ENCODE peak calls at places on chromosomes 3 and 15, in six cellular contexts. One of them, this sample, is unnamed.

GRCh38 chr3:187743195-187744141 is 1.8 kb downstream of the BCL6 start:
- DNase-seq in tibial artery: peak
- DNase-seq in kidney: peak
- DNase-seq in GM13976: no peak
- DNase-seq in Calu3: peak
- DNase-seq in upper lobe of right lung: peak
- DNase-seq in this sample: no peak

GRCh38 chr3:157327018-157327417 is 109.6 kb upstream of the PTX3 start:
- DNase-seq in kidney: no peak
- DNase-seq in GM13976: no peak
- DNase-seq in Calu3: no peak
- DNase-seq in tibial artery: no peak
- DNase-seq in upper lobe of right lung: no peak
- DNase-seq in this sample: no peak

GRCh38 chr15:84892786-84893307 is 8.4 kb downstream of the SLC28A1 start:
- DNase-seq in Calu3: no peak
- DNase-seq in GM13976: no peak
- DNase-seq in kidney: no peak
- DNase-seq in upper lobe of right lung: no peak
- DNase-seq in tibial artery: no peak
- DNase-seq in this sample: no peak

GRCh38 chr15:40075298-40076044 is 33.2 kb downstream of the BMF start:
- DNase-seq in Calu3: no peak
- DNase-seq in GM13976: no peak
- DNase-seq in upper lobe of right lung: peak
- DNase-seq in tibial artery: no peak
- DNase-seq in kidney: no peak
- DNase-seq in this sample: no peak

GRCh38 chr3:2896281-2896967 is 213.8 kb downstream of the IL5RA start:
- DNase-seq in tibial artery: no peak
- DNase-seq in kidney: no peak
- DNase-seq in GM13976: no peak
- DNase-seq in Calu3: no peak
- DNase-seq in upper lobe of right lung: no peak
- DNase-seq in this sample: no peak

GRCh38 chr3:154971771-154972326 is 108.3 kb upstream of the MME start:
- DNase-seq in Calu3: no peak
- DNase-seq in tibial artery: no peak
- DNase-seq in upper lobe of right lung: no peak
- DNase-seq in kidney: no peak
- DNase-seq in GM13976: no peak
- DNase-seq in this sample: no peak

GRCh38 chr3:57068437-57069089 is 8.1 kb downstream of the SPATA12 start:
- DNase-seq in GM13976: peak
- DNase-seq in kidney: peak
- DNase-seq in upper lobe of right lung: no peak
- DNase-seq in tibial artery: peak
- DNase-seq in Calu3: peak
- DNase-seq in this sample: peak

GRCh38 chr3:69848113-69848512 is 108.8 kb downstream of the MITF start:
- DNase-seq in GM13976: no peak
- DNase-seq in kidney: no peak
- DNase-seq in tibial artery: no peak
- DNase-seq in upper lobe of right lung: no peak
- DNase-seq in Calu3: no peak
- DNase-seq in this sample: no peak

GRCh38 chr3:72303926-72304325 is 519.0 kb upstream of the PROK2 start:
- DNase-seq in kidney: no peak
- DNase-seq in GM13976: no peak
- DNase-seq in Calu3: no peak
- DNase-seq in upper lobe of right lung: no peak
- DNase-seq in tibial artery: no peak
- DNase-seq in this sample: peak

GRCh38 chr3:72307438-72308105 is 522.6 kb upstream of the PROK2 start:
- DNase-seq in tibial artery: no peak
- DNase-seq in GM13976: no peak
- DNase-seq in kidney: no peak
- DNase-seq in Calu3: no peak
- DNase-seq in upper lobe of right lung: no peak
- DNase-seq in this sample: no peak

GRCh38 chr3:72309626-72310025 is 524.7 kb upstream of the PROK2 start:
- DNase-seq in Calu3: no peak
- DNase-seq in upper lobe of right lung: no peak
- DNase-seq in tibial artery: no peak
- DNase-seq in kidney: no peak
- DNase-seq in GM13976: no peak
- DNase-seq in this sample: no peak

GRCh38 chr3:72310028-72310987 is 525.4 kb upstream of the PROK2 start:
- DNase-seq in tibial artery: peak
- DNase-seq in Calu3: no peak
- DNase-seq in upper lobe of right lung: no peak
- DNase-seq in GM13976: peak
- DNase-seq in kidney: peak
- DNase-seq in this sample: no peak

DNA sequence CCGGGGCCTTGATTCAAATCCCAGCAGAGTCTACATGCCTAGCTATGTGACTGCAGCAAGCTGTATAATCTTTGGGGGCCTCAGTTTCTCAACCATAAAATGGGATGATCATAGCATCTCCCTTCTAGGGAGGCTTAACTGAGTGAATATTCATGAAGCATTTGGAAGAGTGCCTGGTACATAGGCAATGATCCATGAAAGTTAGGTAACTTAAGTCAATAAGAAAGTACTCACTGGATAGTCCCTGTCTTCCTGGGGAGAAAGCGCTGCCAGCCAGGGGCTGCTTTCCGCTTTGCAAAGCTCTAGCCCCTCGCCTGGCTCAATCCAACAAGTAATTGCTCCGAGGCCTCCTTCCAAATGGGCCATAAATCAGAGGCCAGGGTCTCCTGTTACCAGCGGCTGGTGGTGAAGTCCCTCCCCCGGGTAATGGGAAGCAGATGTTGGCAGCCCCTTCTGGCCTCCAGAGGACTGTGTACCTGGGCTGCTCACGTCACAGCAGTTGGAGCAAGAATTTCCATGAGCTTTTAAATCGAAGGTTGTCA is 521.9 kb upstream of the PROK2 start:
- DNase-seq in GM13976: no peak
- DNase-seq in upper lobe of right lung: no peak
- DNase-seq in Calu3: no peak
- DNase-seq in tibial artery: no peak
- DNase-seq in kidney: peak
- DNase-seq in this sample: no peak
- TF ChIP-seq CTCF in GM13976: no peak
- TF ChIP-seq CTCF in upper lobe of right lung: no peak
- TF ChIP-seq CTCF in Calu3: no peak
- TF ChIP-seq CTCF in tibial artery: no peak
- TF ChIP-seq CTCF in kidney: no peak
- TF ChIP-seq CTCF in this sample: no peak

DNA sequence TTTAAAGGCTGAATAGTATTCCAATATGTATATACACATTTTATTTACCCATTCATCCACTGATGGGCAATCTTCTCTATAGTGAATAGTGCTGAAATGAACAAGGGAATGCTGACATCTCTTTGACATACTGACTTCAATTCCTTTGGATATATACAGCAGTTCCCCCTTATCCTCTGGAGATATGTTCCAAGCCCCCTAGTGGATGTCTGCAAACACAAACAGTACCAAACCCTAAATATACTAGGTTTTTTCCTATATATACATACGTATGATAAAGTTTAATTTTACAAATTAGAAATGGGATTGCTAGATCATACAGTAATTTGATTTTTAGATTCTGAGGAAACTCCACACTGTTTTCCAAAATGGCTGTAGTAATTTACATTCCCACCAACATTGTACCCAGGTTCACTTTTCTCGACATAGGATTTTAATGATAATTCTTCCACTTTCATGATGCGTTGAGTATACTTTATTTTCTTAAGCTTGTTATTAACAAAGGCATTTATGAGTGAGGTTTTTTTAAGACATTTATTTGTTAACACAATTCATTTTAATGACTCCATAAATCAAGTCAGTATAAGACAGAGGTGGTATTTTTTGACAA is 38.2 kb downstream of the VPS13C start:
- DNase-seq in tibial artery: no peak
- DNase-seq in Calu3: peak
- DNase-seq in upper lobe of right lung: no peak
- DNase-seq in kidney: no peak
- DNase-seq in GM13976: no peak
- DNase-seq in this sample: no peak
- TF ChIP-seq CTCF in tibial artery: no peak
- TF ChIP-seq CTCF in Calu3: peak
- TF ChIP-seq CTCF in upper lobe of right lung: peak
- TF ChIP-seq CTCF in kidney: no peak
- TF ChIP-seq CTCF in GM13976: no peak
- TF ChIP-seq CTCF in this sample: peak

GRCh38 chr3:138057384-138057783 is 47.4 kb downstream of the CLDN18 start:
- DNase-seq in kidney: no peak
- DNase-seq in tibial artery: no peak
- DNase-seq in GM13976: no peak
- DNase-seq in upper lobe of right lung: no peak
- DNase-seq in Calu3: no peak
- DNase-seq in this sample: no peak

GRCh38 chr3:138054057-138054456 is 44.1 kb downstream of the CLDN18 start:
- DNase-seq in kidney: no peak
- DNase-seq in GM13976: no peak
- DNase-seq in Calu3: no peak
- DNase-seq in tibial artery: no peak
- DNase-seq in upper lobe of right lung: no peak
- DNase-seq in this sample: no peak

GRCh38 chr3:138049157-138049919 is 39.4 kb downstream of the CLDN18 start:
- DNase-seq in Calu3: no peak
- DNase-seq in tibial artery: no peak
- DNase-seq in GM13976: no peak
- DNase-seq in kidney: no peak
- DNase-seq in upper lobe of right lung: no peak
- DNase-seq in this sample: peak

GRCh38 chr3:138047596-138048195 is 37.7 kb downstream of the CLDN18 start:
- DNase-seq in GM13976: no peak
- DNase-seq in Calu3: no peak
- DNase-seq in kidney: no peak
- DNase-seq in upper lobe of right lung: no peak
- DNase-seq in tibial artery: no peak
- DNase-seq in this sample: no peak

DNA sequence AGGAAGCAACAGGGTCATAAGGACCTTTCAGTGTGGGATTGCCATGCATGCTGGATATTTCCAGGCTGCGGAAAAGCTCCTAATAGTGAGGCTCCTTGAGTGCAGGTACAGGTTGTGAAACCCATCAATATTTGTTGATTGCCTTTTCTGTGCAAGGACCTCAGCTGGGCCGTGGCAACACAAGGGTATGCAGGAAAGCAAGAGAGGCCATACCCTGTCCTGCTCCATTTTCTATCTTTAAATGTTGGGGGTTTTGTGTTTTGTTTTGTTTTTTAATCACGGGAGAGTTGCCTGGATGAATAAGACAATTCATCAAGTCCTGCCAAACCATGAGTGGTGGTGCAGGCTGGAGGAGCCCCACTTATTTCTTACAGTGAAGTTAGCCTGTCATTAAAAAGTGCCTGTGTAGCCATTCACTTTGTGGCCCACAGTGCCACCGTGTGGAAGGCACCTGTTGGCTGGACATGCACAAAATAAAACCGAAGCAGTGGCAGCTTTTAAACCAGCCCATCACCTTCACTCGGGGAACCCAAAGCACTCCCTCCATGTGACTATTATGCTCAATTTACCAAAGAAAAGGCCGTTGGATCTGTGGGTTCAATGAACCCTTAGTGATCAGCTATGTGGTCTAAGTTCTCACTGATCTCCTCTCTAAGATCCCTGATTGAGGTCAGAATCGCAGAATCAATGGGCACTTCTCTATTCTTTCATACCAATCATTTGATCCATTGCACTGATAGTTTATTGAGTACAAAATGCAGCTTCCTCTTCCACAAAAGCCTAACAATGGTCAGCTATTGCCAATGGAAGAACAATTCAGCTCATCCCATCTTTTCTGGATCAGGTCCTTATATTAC is 42.2 kb downstream of the CLDN18 start:
- DNase-seq in Calu3: peak
- DNase-seq in kidney: no peak
- DNase-seq in tibial artery: no peak
- DNase-seq in GM13976: peak
- DNase-seq in upper lobe of right lung: peak
- DNase-seq in this sample: no peak
- TF ChIP-seq CTCF in Calu3: peak
- TF ChIP-seq CTCF in kidney: peak
- TF ChIP-seq CTCF in tibial artery: peak
- TF ChIP-seq CTCF in GM13976: peak
- TF ChIP-seq CTCF in upper lobe of right lung: peak
- TF ChIP-seq CTCF in this sample: peak

GRCh38 chr3:184335291-184335660 is 2.1 kb upstream of the FAM131A start:
- DNase-seq in GM13976: peak
- DNase-seq in upper lobe of right lung: no peak
- DNase-seq in tibial artery: no peak
- DNase-seq in Calu3: no peak
- DNase-seq in kidney: no peak
- DNase-seq in this sample: no peak

GRCh38 chr3:184336484-184337230 is 743 bp upstream of the FAM131A start:
- DNase-seq in kidney: no peak
- DNase-seq in GM13976: peak
- DNase-seq in upper lobe of right lung: no peak
- DNase-seq in Calu3: no peak
- DNase-seq in tibial artery: peak
- DNase-seq in this sample: no peak

GRCh38 chr3:184337315-184337714 is at the start of gene FAM131A:
- DNase-seq in upper lobe of right lung: no peak
- DNase-seq in kidney: no peak
- DNase-seq in GM13976: no peak
- DNase-seq in tibial artery: peak
- DNase-seq in Calu3: no peak
- DNase-seq in this sample: no peak

GRCh38 chr3:184334470-184335158 is 2.8 kb upstream of the FAM131A start:
- DNase-seq in tibial artery: no peak
- DNase-seq in kidney: peak
- DNase-seq in Calu3: peak
- DNase-seq in upper lobe of right lung: no peak
- DNase-seq in GM13976: no peak
- DNase-seq in this sample: no peak

DNA sequence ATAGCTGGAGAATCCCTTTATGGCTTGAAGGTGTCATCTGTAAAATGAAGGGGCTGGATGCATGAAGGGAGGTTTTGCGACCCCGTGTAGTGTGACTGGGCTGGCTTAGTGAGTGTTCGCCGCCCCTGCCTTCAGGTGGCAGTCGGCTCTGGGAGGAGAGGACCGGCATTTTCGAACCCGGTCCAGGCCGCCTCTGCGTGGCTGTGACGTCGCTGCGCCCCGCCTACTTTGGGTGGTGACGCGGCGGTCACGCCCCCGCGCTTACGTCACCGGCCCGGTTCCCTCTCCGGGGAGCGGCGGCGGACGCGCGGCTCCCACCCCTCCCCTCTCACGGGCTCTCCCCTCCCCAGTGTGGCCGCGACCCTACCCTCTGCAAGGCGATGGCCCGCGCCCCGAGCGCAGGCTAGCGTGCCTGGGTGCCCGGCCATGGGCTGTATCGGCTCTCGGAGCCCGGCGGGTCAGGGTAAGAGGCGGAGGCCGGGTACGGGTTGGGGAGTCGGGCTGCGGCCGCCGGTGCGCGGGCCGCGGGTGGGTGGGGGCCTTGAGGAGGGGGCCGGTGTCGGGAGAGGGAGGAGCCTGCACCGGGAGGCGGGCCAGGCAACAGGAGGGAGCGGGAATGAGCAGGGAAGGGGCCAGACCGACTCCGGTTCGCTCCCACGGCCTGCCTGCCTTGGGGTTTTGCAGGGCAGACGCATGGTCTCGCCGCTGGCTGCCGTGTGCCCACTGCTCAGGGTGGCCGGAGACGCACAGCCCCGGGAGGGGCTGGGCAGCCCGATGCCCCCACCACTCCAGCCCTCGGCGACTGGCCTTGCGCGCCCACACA is 1.5 kb upstream of the FAM131A start:
- DNase-seq in GM13976: peak
- DNase-seq in kidney: peak
- DNase-seq in Calu3: peak
- DNase-seq in upper lobe of right lung: peak
- DNase-seq in tibial artery: peak
- DNase-seq in this sample: no peak
- TF ChIP-seq CTCF in GM13976: no peak
- TF ChIP-seq CTCF in kidney: no peak
- TF ChIP-seq CTCF in Calu3: no peak
- TF ChIP-seq CTCF in upper lobe of right lung: no peak
- TF ChIP-seq CTCF in tibial artery: no peak
- TF ChIP-seq CTCF in this sample: no peak